ENCODE peak calls at places on chromosomes 12 and 14, in seven cellular contexts. L is hypothalamus, N is ovary, U is A549, B is activated T-cell treated with anti-CD3 and anti-CD28 coated beads for 1 hour, K is cardiac fibroblast, M is lung microvascular endothelial cell. W is an unnamed sample.

GRCh38 chr14:81511110-81511900 is 22.3 kb downstream of the SEL1L start:
- DNase-seq in L (no peak), N (no peak), U (no peak), B (no peak), K (peak; percentile 14), M (peak; percentile 3), W (no peak)

GRCh38 chr12:15044461-15044860 is 71.6 kb downstream of the PDE6H start:
- DNase-seq in L (no peak), N (no peak), U (no peak), B (no peak), K (peak; percentile 41), M (no peak), W (no peak)

GRCh38 chr14:69848903-69849391 is 30.3 kb upstream of the SMOC1 start:
- DNase-seq in L (no peak), N (no peak), U (no peak), B (no peak), K (no peak), M (no peak), W (peak; percentile 53)

GRCh38 chr14:26984318-26985177 is 386.7 kb upstream of the NOVA1 start:
- DNase-seq in L (peak; percentile 39), N (peak; percentile 44), U (no peak), B (no peak), K (peak; percentile 86), M (peak; percentile 60), W (peak; percentile 42)

GRCh38 chr14:36418937-36419336 is 98.5 kb upstream of the MBIP start:
- DNase-seq in L (no peak), N (no peak), U (no peak), B (no peak), K (no peak), M (no peak), W (no peak)

GRCh38 chr12:16120027-16120426 is 157.5 kb downstream of the SLC15A5 start:
- DNase-seq in L (no peak), N (no peak), U (no peak), B (no peak), K (no peak), M (no peak), W (no peak)

GRCh38 chr14:30528119-30528518 is 30.8 kb upstream of the G2E3 start:
- DNase-seq in L (no peak), N (no peak), U (no peak), B (no peak), K (no peak), M (no peak), W (no peak)

GRCh38 chr12:92021665-92022033 is 124.0 kb downstream of the BTG1 start:
- DNase-seq in L (no peak), N (no peak), U (no peak), B (no peak), K (no peak), M (no peak), W (no peak)

GRCh38 chr14:100731011-100731670 is 4.4 kb downstream of the DLK1 start:
- DNase-seq in L (no peak), N (no peak), U (no peak), B (no peak), K (no peak), M (no peak), W (no peak)

GRCh38 chr14:93013368-93013719 is 90.4 kb downstream of the CHGA start:
- DNase-seq in L (no peak), N (no peak), U (no peak), B (no peak), K (peak; percentile 71), M (no peak), W (no peak)

GRCh38 chr12:21330682-21331253 is 3.9 kb downstream of the SLCO1A2 start:
- DNase-seq in L (no peak), N (no peak), U (no peak), B (no peak), K (no peak), M (no peak), W (no peak)

GRCh38 chr12:12608557-12608957 is 3.1 kb upstream of the CREBL2 start:
- DNase-seq in L (no peak), N (no peak), U (peak; percentile 28), B (no peak), K (no peak), M (no peak), W (peak; percentile 54)

GRCh38 chr14:100025111-100025510 is 40.1 kb upstream of the EVL start:
- DNase-seq in L (no peak), N (no peak), U (peak; percentile 49), B (no peak), K (peak; percentile 47), M (peak; percentile 25), W (peak; percentile 82)

GRCh38 chr12:510071-510825 is 50.5 kb downstream of the B4GALNT3 start:
- DNase-seq in L (no peak), N (no peak), U (no peak), B (no peak), K (no peak), M (peak; percentile 24), W (no peak)

GRCh38 chr12:54588892-54589291 is 433 bp upstream of the PPP1R1A start:
- DNase-seq in L (no peak), N (no peak), U (no peak), B (no peak), K (no peak), M (no peak), W (no peak)

GRCh38 chr12:83763425-83763824 is 1076.7 kb downstream of the TMTC2 start:
- DNase-seq in L (no peak), N (no peak), U (no peak), B (no peak), K (peak; percentile 36), M (no peak), W (no peak)

GRCh38 chr12:48977290-48978281 is 536 bp upstream of the WNT1 start:
- DNase-seq in L (no peak), N (no peak), U (peak; percentile 74), B (peak; percentile 83), K (peak; percentile 45), M (peak; percentile 55), W (peak; percentile 86)

GRCh38 chr12:21456291-21456780 is 18.9 kb downstream of the PYROXD1 start:
- DNase-seq in L (no peak), N (no peak), U (no peak), B (no peak), K (no peak), M (no peak), W (no peak)

GRCh38 chr12:106345739-106346138 is 11.8 kb upstream of the POLR3B start:
- DNase-seq in L (peak; percentile 31), N (no peak), U (peak; percentile 29), B (no peak), K (peak; percentile 71), M (peak; percentile 82), W (peak; percentile 72)

GRCh38 chr12:32083489-32083888 is 23.2 kb upstream of the BICD1 start:
- DNase-seq in L (no peak), N (no peak), U (no peak), B (no peak), K (peak; percentile 72), M (peak; percentile 30), W (no peak)

GRCh38 chr12:7989827-7990491 is 42.6 kb upstream of the FOXJ2 start:
- DNase-seq in L (no peak), N (no peak), U (no peak), B (peak; percentile 40), K (peak; percentile 8), M (peak; percentile 88), W (peak; percentile 71)

GRCh38 chr12:64616221-64616620 is 5.9 kb downstream of the RASSF3 start:
- DNase-seq in L (peak; percentile 14), N (no peak), U (no peak), B (no peak), K (peak; percentile 67), M (peak; percentile 16), W (no peak)

GRCh38 chr14:101246894-101247853 is 314.1 kb upstream of the DIO3 start:
- DNase-seq in L (no peak), N (no peak), U (no peak), B (no peak), K (no peak), M (no peak), W (no peak)

GRCh38 chr12:104596876-104597833 is 140.4 kb downstream of the CHST11 start:
- DNase-seq in L (no peak), N (no peak), U (no peak), B (no peak), K (no peak), M (no peak), W (no peak)

GRCh38 chr14:101501341-101501740 is 60.0 kb upstream of the DIO3 start:
- DNase-seq in L (no peak), N (peak; percentile 18), U (no peak), B (no peak), K (no peak), M (no peak), W (peak; percentile 17)

GRCh38 chr12:2194060-2194459 is 141.3 kb downstream of the CACNA1C start:
- DNase-seq in L (no peak), N (no peak), U (no peak), B (no peak), K (no peak), M (no peak), W (no peak)

GRCh38 chr14:104149617-104150141 is 11.3 kb downstream of the KIF26A start:
- DNase-seq in L (no peak), N (no peak), U (no peak), B (no peak), K (peak; percentile 12), M (peak; percentile 8), W (no peak)

GRCh38 chr12:89492883-89493282 is 31.7 kb downstream of the GALNT4 start:
- DNase-seq in L (no peak), N (no peak), U (no peak), B (no peak), K (no peak), M (no peak), W (no peak)

GRCh38 chr12:21950649-21951048 is 9.4 kb upstream of the ABCC9 start:
- DNase-seq in L (no peak), N (no peak), U (no peak), B (no peak), K (no peak), M (no peak), W (no peak)

GRCh38 chr14:71852201-71852600 is 80.0 kb upstream of the RGS6 start:
- DNase-seq in L (no peak), N (no peak), U (no peak), B (no peak), K (peak; percentile 38), M (no peak), W (no peak)

GRCh38 chr14:102544034-102544744 is 34.6 kb upstream of the ANKRD9 start:
- DNase-seq in L (no peak), N (no peak), U (no peak), B (no peak), K (no peak), M (no peak), W (no peak)

GRCh38 chr14:90614696-90615260 is 201.5 kb downstream of the TTC7B start:
- DNase-seq in L (no peak), N (no peak), U (no peak), B (no peak), K (no peak), M (no peak), W (no peak)

GRCh38 chr14:24816011-24816928 is 182.3 kb upstream of the GZMB start:
- DNase-seq in L (no peak), N (no peak), U (no peak), B (no peak), K (peak; percentile 61), M (no peak), W (peak; percentile 77)

GRCh38 chr12:42969357-42969756 is 379.8 kb upstream of the PRICKLE1 start:
- DNase-seq in L (no peak), N (no peak), U (no peak), B (no peak), K (peak; percentile 73), M (peak; percentile 77), W (peak; percentile 71)

GRCh38 chr12:91618281-91618680 is 435.7 kb upstream of the DCN start:
- DNase-seq in L (no peak), N (no peak), U (no peak), B (no peak), K (no peak), M (no peak), W (no peak)

GRCh38 chr12:32586390-32586789 is 92.7 kb upstream of the DNM1L start:
- DNase-seq in L (no peak), N (no peak), U (no peak), B (no peak), K (peak; percentile 26), M (peak; percentile 89), W (no peak)

GRCh38 chr12:102913453-102914226 is 3.4 kb downstream of the PAH start:
- DNase-seq in L (no peak), N (no peak), U (no peak), B (no peak), K (no peak), M (no peak), W (no peak)

GRCh38 chr12:93670104-93670503 is 7.1 kb upstream of the CRADD start:
- DNase-seq in L (no peak), N (no peak), U (no peak), B (no peak), K (no peak), M (peak; percentile 54), W (no peak)